ENCODE peak calls at places on chromosomes 3 and 15, in four cellular contexts. J, F, Q and H are unnamed samples. For H3K27me3 and H3K36me3, the result is how much of the 10 kb centered on the place peaks cover.

GRCh38 chr15:99169769-99170311 is 65.0 kb downstream of the SYNM start:
- DNase-seq in J (peak), F (peak), Q (no peak), H (no peak)

GRCh38 chr3:101802179-101802578 is 23.2 kb downstream of the NXPE3 start:
- DNase-seq in J (no peak), F (no peak), Q (no peak), H (no peak)

GRCh38 chr3:197003461-197004385 is 25.9 kb downstream of the MELTF start:
- DNase-seq in J (peak), F (no peak), Q (no peak), H (no peak)

GRCh38 chr15:70053703-70054229 is 44.0 kb downstream of the TLE3 start:
- DNase-seq in J (no peak), F (no peak), Q (no peak), H (no peak)

GRCh38 chr3:176566757-176567156 is 630.5 kb downstream of the TBL1XR1 start:
- DNase-seq in J (no peak), F (no peak), Q (no peak), H (no peak)

GRCh38 chr15:79002631-79003030 is 57.8 kb upstream of the CTSH start:
- DNase-seq in J (no peak), F (peak), Q (no peak), H (no peak)

GRCh38 chr15:41778503-41778902 is 4.2 kb downstream of the MAPKBP1 start:
- DNase-seq in J (no peak), F (peak), Q (no peak), H (no peak)

GRCh38 chr3:196624008-196624790 is 15.3 kb upstream of the NRROS start:
- DNase-seq in J (no peak), F (no peak), Q (no peak), H (no peak)

GRCh38 chr15:33384307-33384706 is 73.5 kb downstream of the RYR3 start:
- DNase-seq in J (no peak), F (no peak), Q (no peak), H (no peak)

GRCh38 chr15:66831801-66832390 is 129.9 kb downstream of the SMAD6 start:
- DNase-seq in J (no peak), F (no peak), Q (no peak), H (no peak)

GRCh38 chr3:17340261-17340660 is 402.2 kb downstream of the TBC1D5 start:
- DNase-seq in J (no peak), F (no peak), Q (no peak), H (no peak)

GRCh38 chr15:39429898-39430357 is 151.0 kb upstream of the THBS1 start:
- DNase-seq in J (no peak), F (peak), Q (peak), H (no peak)

GRCh38 chr3:188448813-188449212 is 294.9 kb downstream of the LPP start:
- DNase-seq in J (no peak), F (no peak), Q (no peak), H (no peak)

GRCh38 chr3:45034612-45035252 is 8.6 kb downstream of the CLEC3B start:
- DNase-seq in J (peak), F (no peak), Q (no peak), H (no peak)

GRCh38 chr15:31499953-31500808 is 173.5 kb downstream of the KLF13 start:
- DNase-seq in J (no peak), F (no peak), Q (no peak), H (no peak)

GRCh38 chr3:33115024-33115768 is 1.4 kb downstream of the CRTAP start:
- DNase-seq in J (peak), F (peak), Q (peak), H (no peak)

GRCh38 chr15:57651445-57651844 is 55.1 kb upstream of the POLR2M start:
- DNase-seq in J (no peak), F (no peak), Q (no peak), H (no peak)

GRCh38 chr15:77024273-77025065 is 29.5 kb downstream of the PSTPIP1 start:
- DNase-seq in J (peak), F (peak), Q (peak), H (peak)

GRCh38 chr3:49534581-49535495 is 19.4 kb upstream of the BSN start:
- DNase-seq in J (no peak), F (no peak), Q (no peak), H (no peak)

GRCh38 chr3:4421121-4421520 is 45.9 kb downstream of the SUMF1 start:
- DNase-seq in J (no peak), F (peak), Q (peak), H (no peak)

GRCh38 chr3:75906555-75907112 is 121.3 kb upstream of the ZNF717 start:
- DNase-seq in J (no peak), F (no peak), Q (peak), H (no peak)

GRCh38 chr3:20125912-20126311 is 60.1 kb downstream of the SGO1 start:
- DNase-seq in J (peak), F (no peak), Q (no peak), H (no peak)

GRCh38 chr3:194251891-194252560 is 99.1 kb downstream of the CPN2 start:
- DNase-seq in J (no peak), F (no peak), Q (no peak), H (no peak)

GRCh38 chr3:167116120-167116922 is 263.8 kb downstream of the ZBBX start:
- DNase-seq in J (no peak), F (no peak), Q (no peak), H (no peak)

GRCh38 chr3:190385835-190386688 is 1.9 kb upstream of the CLDN16 start:
- DNase-seq in J (no peak), F (peak), Q (peak), H (no peak)

GRCh38 chr15:77410701-77411613 is 8.9 kb downstream of the PEAK1 start:
- DNase-seq in J (no peak), F (no peak), Q (no peak), H (no peak)

GRCh38 chr3:14863324-14864100 is 44.8 kb downstream of the FGD5 start:
- DNase-seq in J (no peak), F (no peak), Q (no peak), H (no peak)

GRCh38 chr15:63970723-63971426 is 75.4 kb downstream of the DAPK2 start:
- DNase-seq in J (no peak), F (no peak), Q (no peak), H (no peak)

GRCh38 chr3:182980204-182981037 is at the start of gene DCUN1D1:
- DNase-seq in J (peak), F (peak), Q (peak), H (peak)

GRCh38 chr15:64987136-64987535 is 2.6 kb downstream of the SPG21 start:
- DNase-seq in J (no peak), F (no peak), Q (no peak), H (no peak)

GRCh38 chr3:37558580-37558979 is 303.1 kb upstream of the CTDSPL start:
- DNase-seq in J (no peak), F (no peak), Q (no peak), H (no peak)
- H3K27me3 ChIP-seq in J (under half), F (under half), Q (under half), H (under half)

GRCh38 chr3:12574131-12574530 is 17.2 kb downstream of the MKRN2 start:
- DNase-seq in J (no peak), F (no peak), Q (no peak), H (no peak)
- H3K36me3 ChIP-seq in J (under half), F (half or more), Q (under half), H (half or more)

GRCh38 chr3:125055913-125056705 is at the start of gene HEG1:
- DNase-seq in J (peak), F (peak), Q (peak), H (peak)
- H3K27ac ChIP-seq in J (peak), F (peak), Q (peak), H (peak)

GRCh38 chr15:68957686-68958085 is 27.4 kb downstream of the SPESP1 start:
- DNase-seq in J (no peak), F (no peak), Q (no peak), H (no peak)
- H3K27me3 ChIP-seq in J (under half), F (under half), Q (under half), H (under half)

GRCh38 chr3:149592758-149593240 is 65.0 kb downstream of the WWTR1 start:
- DNase-seq in J (no peak), F (no peak), Q (peak), H (no peak)
- H3K36me3 ChIP-seq in J (under half), F (under half), Q (under half), H (under half)

GRCh38 chr3:64195786-64196185 is 29.5 kb downstream of the PRICKLE2 start:
- DNase-seq in J (no peak), F (no peak), Q (no peak), H (no peak)
- H3K27ac ChIP-seq in J (no peak), F (no peak), Q (no peak), H (no peak)

GRCh38 chr3:44000586-44000985 is 241.1 kb upstream of the TOPAZ1 start:
- DNase-seq in J (no peak), F (no peak), Q (peak), H (no peak)

GRCh38 chr3:43998374-43998840 is 243.3 kb upstream of the TOPAZ1 start:
- DNase-seq in J (no peak), F (no peak), Q (no peak), H (no peak)

GRCh38 chr3:43999920-44000319 is 241.8 kb upstream of the TOPAZ1 start:
- DNase-seq in J (no peak), F (no peak), Q (no peak), H (no peak)

GRCh38 chr3:43997788-43998373 is 243.8 kb upstream of the TOPAZ1 start:
- DNase-seq in J (no peak), F (no peak), Q (no peak), H (no peak)

DNA sequence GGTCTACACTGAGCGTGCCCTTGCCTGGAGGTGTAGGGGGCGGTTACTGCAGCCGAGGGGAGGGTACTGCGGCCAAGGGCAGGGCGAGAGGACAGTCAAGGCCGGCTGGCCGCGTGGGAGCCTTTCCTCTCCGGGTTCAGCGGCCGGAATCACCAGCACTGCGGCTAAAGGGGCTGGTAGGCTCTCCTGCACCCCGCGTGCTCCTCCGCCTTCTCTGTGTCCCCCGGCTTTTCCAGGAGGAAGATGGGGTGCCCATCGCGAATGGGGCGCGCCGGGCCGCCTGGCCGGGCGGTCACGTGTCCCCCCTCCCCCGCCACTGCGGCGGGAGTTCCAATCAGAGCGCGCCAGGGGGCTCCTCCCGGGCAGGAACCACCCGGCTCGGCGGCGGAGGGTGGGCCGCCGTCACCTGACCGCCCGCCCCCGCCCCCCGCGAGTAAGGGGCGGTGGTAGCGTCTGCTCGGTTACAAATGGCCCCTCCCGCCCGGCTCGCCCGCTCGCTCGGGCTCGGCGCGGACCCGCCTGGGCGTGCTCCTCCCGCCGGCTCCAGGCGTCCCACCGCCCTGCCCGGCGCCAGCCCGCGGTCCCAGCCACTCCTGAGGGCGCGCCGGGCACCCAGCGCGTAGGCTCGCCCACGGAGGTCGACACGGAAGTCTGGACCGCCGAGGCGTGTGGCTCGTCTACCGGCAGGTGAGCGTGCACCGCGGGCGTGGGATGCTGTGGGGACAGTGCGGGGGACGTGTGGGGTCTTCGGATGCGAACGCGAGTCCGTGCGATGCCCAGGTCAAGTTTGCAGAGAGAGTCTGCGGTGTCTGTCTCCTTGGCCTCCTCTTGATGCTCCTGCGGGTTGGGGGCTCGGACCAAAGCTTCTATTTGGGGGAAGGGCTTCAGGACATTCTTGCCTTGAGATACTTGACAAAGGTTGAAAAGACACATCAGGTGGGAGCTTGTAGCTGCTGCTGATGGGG is 242.6 kb upstream of the TOPAZ1 start:
- DNase-seq in J (no peak), F (peak), Q (peak), H (no peak)
- H3K27me3 ChIP-seq in J (half or more), F (half or more), Q (under half), H (under half)

GRCh38 chr15:60363903-60364302 is 33.9 kb downstream of the ANXA2 start:
- DNase-seq in J (no peak), F (no peak), Q (no peak), H (no peak)

GRCh38 chr15:60364306-60364924 is 33.4 kb downstream of the ANXA2 start:
- DNase-seq in J (no peak), F (no peak), Q (no peak), H (no peak)

GRCh38 chr15:60358935-60359672 is 38.7 kb downstream of the ANXA2 start:
- DNase-seq in J (no peak), F (peak), Q (no peak), H (no peak)

GRCh38 chr15:60362318-60363023 is 35.3 kb downstream of the ANXA2 start:
- DNase-seq in J (no peak), F (peak), Q (peak), H (no peak)

DNA sequence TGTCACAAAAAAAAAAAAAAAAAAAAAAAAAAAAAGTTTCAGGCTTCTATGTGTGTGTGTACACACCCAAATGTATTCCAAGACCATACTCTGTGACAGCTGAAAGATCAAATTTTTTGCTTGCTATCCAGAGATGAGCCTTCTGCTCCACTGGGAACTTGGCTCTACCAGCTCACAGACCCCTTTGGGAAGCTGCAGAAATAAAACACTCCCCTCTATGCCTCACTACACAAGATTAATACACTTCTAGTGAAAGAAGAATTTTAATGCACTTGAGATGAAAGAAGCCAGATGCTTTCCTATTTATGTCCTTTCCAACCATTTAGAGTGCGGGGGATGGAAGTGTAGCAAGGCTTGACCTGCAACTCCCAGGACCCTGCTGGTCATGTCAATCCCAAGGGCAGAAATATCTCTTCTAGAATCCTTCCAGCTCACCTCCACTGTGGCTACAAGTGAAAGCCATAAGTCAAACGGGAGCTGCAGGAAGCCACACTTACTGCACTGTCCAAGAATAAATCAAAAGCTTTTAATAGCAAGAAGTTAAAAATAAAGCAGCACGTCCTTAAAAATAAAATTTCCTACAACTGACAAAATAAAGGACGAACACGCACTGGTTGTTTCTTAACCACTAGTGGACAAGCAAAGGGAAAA is 34.6 kb downstream of the ANXA2 start:
- DNase-seq in J (no peak), F (no peak), Q (no peak), H (no peak)
- H3K36me3 ChIP-seq in J (under half), F (under half), Q (half or more), H (under half)